ENCODE peak calls at places on chromosomes 12 and 14, in five cellular contexts. Q is T-helper 1 cell; F is GM12865; W is D341Med; E is activated CD4-positive, alpha-beta T cell treated with anti-CD3 and anti-CD28 coated beads, Interleukin-2, amount 50 U/mL, for 1 hour. S is an unnamed sample.

GRCh38 chr14:69368381-69368780 is 29.7 kb downstream of the ERH start:
- DNase-seq in Q (no peak), E (no peak), F (no peak), W (no peak), S (no peak)

GRCh38 chr12:77575376-77575775 is 255.3 kb upstream of the NAV3 start:
- DNase-seq in F (no peak), Q (no peak), E (no peak), W (no peak), S (no peak)

GRCh38 chr12:12951504-12951903 is 466 bp downstream of the GPRC5D start:
- DNase-seq in F (no peak), W (no peak), Q (no peak), E (no peak), S (no peak)

GRCh38 chr14:20440882-20441281 is 4.9 kb upstream of the KLHL33 start:
- DNase-seq in E (no peak), F (no peak), W (no peak), Q (no peak), S (no peak)

GRCh38 chr12:116360579-116361403 is 83.3 kb upstream of the MED13L start:
- DNase-seq in W (no peak), E (no peak), F (peak; percentile 24), Q (no peak), S (no peak)

GRCh38 chr14:54094765-54095164 is 138.1 kb upstream of the BMP4 start:
- DNase-seq in Q (no peak), F (no peak), E (no peak), W (no peak), S (no peak)

GRCh38 chr12:124758266-124759200 is 105.1 kb downstream of the SCARB1 start:
- DNase-seq in F (no peak), Q (no peak), W (no peak), E (no peak), S (no peak)

GRCh38 chr12:110679201-110679600 is 9.7 kb downstream of the HVCN1 start:
- DNase-seq in F (no peak), Q (no peak), W (peak; percentile 14), E (no peak), S (no peak)

GRCh38 chr12:87813476-87814234 is 215.5 kb downstream of the C12orf50 start:
- DNase-seq in W (no peak), F (no peak), Q (no peak), E (no peak), S (no peak)

GRCh38 chr12:130132831-130133635 is 29.2 kb upstream of the FZD10 start:
- DNase-seq in E (no peak), F (no peak), Q (no peak), W (no peak), S (no peak)

GRCh38 chr12:18923721-18924120 is 185.8 kb downstream of the CAPZA3 start:
- DNase-seq in E (no peak), Q (no peak), F (no peak), W (no peak), S (no peak)

GRCh38 chr12:107590369-107591094 is 95.1 kb upstream of the PWP1 start:
- DNase-seq in Q (no peak), W (no peak), F (no peak), E (no peak), S (no peak)

GRCh38 chr12:62291888-62292760 is 31.9 kb downstream of the USP15 start:
- DNase-seq in F (no peak), E (no peak), Q (no peak), W (peak; percentile 46), S (no peak)

GRCh38 chr12:76457010-76457409 is 102.6 kb downstream of the OSBPL8 start:
- DNase-seq in Q (no peak), F (no peak), E (no peak), W (no peak), S (no peak)

S was measured in mucosa of gallbladder.